ENCODE peak calls at places on chromosome 1, in four cellular contexts. V is EL, Z is non-pigmented ciliary epithelial cell, F is IMR-90. S is an unnamed sample.

GRCh38 chr1:238199325-238199724 is 308.6 kb upstream of the ZP4 start:
- DNase-seq in Z (no peak), F (no peak), V (no peak), S (no peak)

GRCh38 chr1:53359225-53359933 is 31.5 kb upstream of the LRP8 start:
- DNase-seq in V (no peak), Z (no peak), F (no peak), S (no peak)

GRCh38 chr1:68229927-68230812 is 2.2 kb downstream of the WLS start:
- DNase-seq in V (peak), F (peak), Z (no peak), S (peak)

GRCh38 chr1:119275145-119275929 is 93.2 kb upstream of the HAO2 start:
- DNase-seq in V (peak), F (peak), Z (peak), S (peak)

GRCh38 chr1:61301824-61302652 is 219.7 kb downstream of the NFIA start:
- DNase-seq in Z (peak), V (peak), F (peak), S (peak)

GRCh38 chr1:32786856-32787255 is 30.3 kb downstream of the YARS1 start:
- DNase-seq in F (no peak), V (no peak), Z (no peak), S (peak)

GRCh38 chr1:37362569-37362968 is 111.8 kb upstream of the ZC3H12A start:
- DNase-seq in F (no peak), V (no peak), Z (no peak), S (no peak)

GRCh38 chr1:46034601-46035516 is 97.6 kb downstream of the PIK3R3 start:
- DNase-seq in V (no peak), Z (no peak), F (no peak), S (no peak)

GRCh38 chr1:199778324-199778955 is 249.1 kb upstream of the NR5A2 start:
- DNase-seq in F (no peak), Z (no peak), V (peak), S (peak)

GRCh38 chr1:30928789-30929134 is 20.2 kb upstream of the SDC3 start:
- DNase-seq in V (no peak), F (no peak), Z (no peak), S (no peak)

GRCh38 chr1:228964178-228964819 is 229.0 kb downstream of the RHOU start:
- DNase-seq in F (peak), V (peak), Z (peak), S (peak)

GRCh38 chr1:78687914-78688313 is 38.3 kb downstream of the IFI44 start:
- DNase-seq in Z (no peak), V (no peak), F (peak), S (peak)

GRCh38 chr1:20409971-20410370 is 76.0 kb downstream of the CAMK2N1 start:
- DNase-seq in F (no peak), V (no peak), Z (no peak), S (no peak)

GRCh38 chr1:113809651-113810602 is 2.3 kb downstream of the RSBN1 start:
- DNase-seq in V (peak), F (peak), Z (no peak), S (peak)

GRCh38 chr1:84598418-84598817 is 24.2 kb upstream of the CTBS start:
- DNase-seq in V (no peak), Z (no peak), F (peak), S (peak)

GRCh38 chr1:67451377-67451776 is 21.2 kb upstream of the SERBP1 start:
- DNase-seq in Z (no peak), V (no peak), F (no peak), S (no peak)